ENCODE peak calls at places on chromosome 15, in four cellular contexts. One of them, this sample, is unnamed.

GRCh38 chr15:50051811-50052419 is 67.1 kb downstream of the ATP8B4 start:
- DNase-seq in SK-N-SH: peak
- DNase-seq in CD8-positive, alpha-beta T cell: no peak
- DNase-seq in mucosa of descending colon: no peak
- DNase-seq in this sample: peak

GRCh38 chr15:65888998-65889397 is 19.7 kb downstream of the RAB11A start:
- DNase-seq in SK-N-SH: no peak
- DNase-seq in mucosa of descending colon: no peak
- DNase-seq in CD8-positive, alpha-beta T cell: no peak
- DNase-seq in this sample: no peak

GRCh38 chr15:73867956-73868355 is 5.4 kb upstream of the TBC1D21 start:
- DNase-seq in mucosa of descending colon: no peak
- DNase-seq in CD8-positive, alpha-beta T cell: no peak
- DNase-seq in SK-N-SH: no peak
- DNase-seq in this sample: no peak

GRCh38 chr15:40348471-40348864 is 2.4 kb upstream of the PHGR1 start:
- DNase-seq in CD8-positive, alpha-beta T cell: no peak
- DNase-seq in mucosa of descending colon: no peak
- DNase-seq in SK-N-SH: no peak
- DNase-seq in this sample: no peak

GRCh38 chr15:65970937-65971740 is 101.8 kb downstream of the RAB11A start:
- DNase-seq in SK-N-SH: no peak
- DNase-seq in mucosa of descending colon: no peak
- DNase-seq in CD8-positive, alpha-beta T cell: no peak
- DNase-seq in this sample: no peak

GRCh38 chr15:33460166-33460805 is 149.5 kb downstream of the RYR3 start:
- DNase-seq in mucosa of descending colon: no peak
- DNase-seq in CD8-positive, alpha-beta T cell: no peak
- DNase-seq in SK-N-SH: no peak
- DNase-seq in this sample: no peak

GRCh38 chr15:64155802-64156651 is 4.5 kb downstream of the SNX22 start:
- DNase-seq in mucosa of descending colon: no peak
- DNase-seq in SK-N-SH: no peak
- DNase-seq in CD8-positive, alpha-beta T cell: no peak
- DNase-seq in this sample: no peak

GRCh38 chr15:47609693-47610092 is 107.6 kb upstream of the SEMA6D start:
- DNase-seq in CD8-positive, alpha-beta T cell: no peak
- DNase-seq in SK-N-SH: peak
- DNase-seq in mucosa of descending colon: peak
- DNase-seq in this sample: no peak

GRCh38 chr15:101296418-101297405 is 1.7 kb upstream of the SNRPA1 start:
- DNase-seq in SK-N-SH: no peak
- DNase-seq in CD8-positive, alpha-beta T cell: no peak
- DNase-seq in mucosa of descending colon: no peak
- DNase-seq in this sample: no peak

GRCh38 chr15:36803773-36804172 is 224.3 kb downstream of the CDIN1 start:
- DNase-seq in mucosa of descending colon: no peak
- DNase-seq in CD8-positive, alpha-beta T cell: no peak
- DNase-seq in SK-N-SH: no peak
- DNase-seq in this sample: no peak

GRCh38 chr15:96350884-96351639 is 20.6 kb downstream of the NR2F2 start:
- DNase-seq in SK-N-SH: no peak
- DNase-seq in mucosa of descending colon: no peak
- DNase-seq in CD8-positive, alpha-beta T cell: no peak
- DNase-seq in this sample: no peak

GRCh38 chr15:29820802-29821160 is 1.5 kb downstream of the TJP1 start:
- DNase-seq in mucosa of descending colon: no peak
- DNase-seq in SK-N-SH: no peak
- DNase-seq in CD8-positive, alpha-beta T cell: no peak
- DNase-seq in this sample: no peak

GRCh38 chr15:29819979-29820801 is 2.1 kb downstream of the TJP1 start:
- DNase-seq in SK-N-SH: no peak
- DNase-seq in CD8-positive, alpha-beta T cell: no peak
- DNase-seq in mucosa of descending colon: no peak
- DNase-seq in this sample: no peak

GRCh38 chr15:29822685-29823459 is 604 bp upstream of the TJP1 start:
- DNase-seq in CD8-positive, alpha-beta T cell: no peak
- DNase-seq in mucosa of descending colon: peak
- DNase-seq in SK-N-SH: no peak
- DNase-seq in this sample: peak

GRCh38 chr15:29822100-29822684 is at the start of gene TJP1:
- DNase-seq in SK-N-SH: peak
- DNase-seq in mucosa of descending colon: peak
- DNase-seq in CD8-positive, alpha-beta T cell: no peak
- DNase-seq in this sample: peak

DNA sequence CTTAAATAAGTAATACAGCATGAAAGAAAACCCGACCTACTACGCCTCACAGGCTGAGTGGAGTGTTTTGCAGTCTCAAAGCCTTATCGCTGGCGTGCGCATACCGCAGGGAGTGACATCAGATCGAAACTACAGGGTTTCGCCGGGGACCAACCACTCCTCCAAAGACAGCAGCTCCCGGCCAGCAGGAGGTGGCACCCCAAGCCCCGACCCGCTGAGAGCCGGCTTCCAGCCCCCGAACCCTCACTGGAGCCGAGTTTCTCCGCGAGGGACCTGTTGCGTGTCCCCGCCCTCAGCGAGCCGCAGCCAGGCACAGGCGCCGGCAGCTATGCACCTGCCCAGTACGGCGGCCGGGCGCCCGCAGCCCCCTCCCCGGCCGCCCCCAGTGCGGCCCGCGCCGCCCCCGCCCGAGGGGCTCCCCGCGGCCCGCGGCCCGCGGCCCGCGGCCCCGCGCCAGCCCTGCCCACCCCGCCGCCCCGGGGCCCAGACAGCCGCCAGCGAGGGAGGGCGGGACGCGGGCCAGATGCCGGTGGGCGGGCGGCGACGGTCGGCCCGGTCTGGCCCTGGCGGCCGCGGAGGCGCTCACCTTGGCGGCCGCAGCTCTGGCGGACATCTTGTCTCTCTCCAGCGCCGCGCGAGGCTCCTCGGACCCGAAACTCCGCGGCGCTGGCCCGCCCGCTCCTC is 710 bp downstream of the TJP1 start:
- DNase-seq in mucosa of descending colon: peak
- DNase-seq in CD8-positive, alpha-beta T cell: peak
- DNase-seq in SK-N-SH: peak
- DNase-seq in this sample: peak
- H3K4me3 ChIP-seq in mucosa of descending colon: peak
- H3K4me3 ChIP-seq in CD8-positive, alpha-beta T cell: peak
- H3K4me3 ChIP-seq in SK-N-SH: peak
- H3K4me3 ChIP-seq in this sample: peak

GRCh38 chr15:56760186-56760585 is 26.9 kb upstream of the ZNF280D start:
- DNase-seq in CD8-positive, alpha-beta T cell: no peak
- DNase-seq in SK-N-SH: peak
- DNase-seq in mucosa of descending colon: no peak
- DNase-seq in this sample: no peak
- H3K4me3 ChIP-seq in CD8-positive, alpha-beta T cell: no peak
- H3K4me3 ChIP-seq in SK-N-SH: no peak
- H3K4me3 ChIP-seq in mucosa of descending colon: no peak
- H3K4me3 ChIP-seq in this sample: no peak

DNA sequence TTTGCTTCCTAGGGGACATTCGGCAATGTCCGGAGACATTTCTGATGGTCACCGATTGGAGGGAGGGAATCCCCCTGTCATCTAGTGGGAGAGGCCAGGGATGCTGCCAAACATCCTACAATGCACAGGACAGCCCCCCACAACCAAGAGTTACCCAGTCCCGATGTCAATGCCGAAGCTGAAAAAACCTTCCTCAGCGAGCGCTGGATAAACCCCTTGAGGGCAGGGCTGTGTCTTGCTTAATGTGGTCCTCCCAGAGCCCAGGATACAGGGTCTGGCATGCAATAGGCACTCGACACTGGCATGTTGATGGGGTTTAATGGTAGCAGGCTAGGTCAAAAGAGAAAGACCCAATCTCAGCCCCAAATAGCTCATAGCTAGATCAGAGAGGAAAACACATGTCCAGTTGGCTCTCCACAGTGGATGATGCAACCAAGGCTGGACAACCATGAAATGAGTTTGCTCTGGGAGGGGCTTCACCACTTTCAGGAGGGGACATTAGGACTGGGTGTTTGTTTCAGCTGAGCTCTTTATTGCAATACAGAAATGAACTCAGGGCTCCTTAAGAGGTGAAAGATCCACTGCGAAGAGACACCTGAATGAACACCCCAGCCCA is 16.5 kb upstream of the PAQR5 start:
- DNase-seq in mucosa of descending colon: no peak
- DNase-seq in CD8-positive, alpha-beta T cell: no peak
- DNase-seq in SK-N-SH: no peak
- DNase-seq in this sample: no peak
- H3K4me3 ChIP-seq in mucosa of descending colon: no peak
- H3K4me3 ChIP-seq in CD8-positive, alpha-beta T cell: no peak
- H3K4me3 ChIP-seq in SK-N-SH: no peak
- H3K4me3 ChIP-seq in this sample: no peak

DNA sequence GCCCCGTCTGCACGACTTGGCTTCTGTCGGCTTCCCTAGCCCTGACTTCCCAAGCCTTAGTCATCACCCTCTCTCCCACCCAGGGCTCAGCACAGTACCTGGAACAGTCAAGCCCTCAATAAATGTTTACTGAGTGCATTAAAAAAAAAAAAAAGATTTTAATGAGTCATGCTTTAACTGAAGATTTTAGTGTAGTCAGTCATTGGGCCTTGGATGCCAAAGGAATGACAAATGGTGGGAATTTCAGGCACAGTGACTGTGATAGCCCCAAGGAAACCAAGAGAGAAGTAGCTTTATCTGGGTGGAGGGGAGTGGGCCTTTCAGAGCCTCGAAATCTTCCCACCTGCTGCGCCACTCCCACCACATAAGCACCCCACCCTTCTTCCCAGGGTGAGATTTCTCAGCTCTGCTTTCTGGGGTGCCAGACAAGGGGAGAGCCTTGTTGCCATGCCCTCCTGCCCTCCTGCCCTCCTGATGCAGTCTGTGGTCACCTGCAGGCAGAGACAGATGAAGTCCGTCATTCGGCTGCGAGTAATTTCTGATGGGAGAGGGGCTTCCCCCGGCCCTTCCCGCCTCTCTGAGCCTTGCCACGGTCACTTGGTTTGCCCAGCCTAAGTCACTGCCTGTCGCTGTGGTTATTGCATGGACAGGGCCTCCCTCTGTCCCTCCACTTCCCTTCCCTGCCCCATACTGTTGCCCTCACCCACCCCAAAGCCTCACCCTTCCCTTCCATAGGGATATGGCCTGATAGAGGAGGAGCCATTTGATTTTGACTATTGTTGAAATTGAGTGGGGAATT is 41.8 kb downstream of the SMAD3 start:
- DNase-seq in mucosa of descending colon: peak
- DNase-seq in CD8-positive, alpha-beta T cell: no peak
- DNase-seq in SK-N-SH: no peak
- DNase-seq in this sample: no peak
- H3K4me3 ChIP-seq in mucosa of descending colon: no peak
- H3K4me3 ChIP-seq in CD8-positive, alpha-beta T cell: no peak
- H3K4me3 ChIP-seq in SK-N-SH: no peak
- H3K4me3 ChIP-seq in this sample: no peak

GRCh38 chr15:81133782-81134461 is at the start of gene CFAP161:
- DNase-seq in mucosa of descending colon: peak
- DNase-seq in SK-N-SH: peak
- DNase-seq in CD8-positive, alpha-beta T cell: no peak
- DNase-seq in this sample: peak
- H3K4me3 ChIP-seq in mucosa of descending colon: no peak
- H3K4me3 ChIP-seq in SK-N-SH: peak
- H3K4me3 ChIP-seq in CD8-positive, alpha-beta T cell: peak
- H3K4me3 ChIP-seq in this sample: peak

This sample was measured in H7.